ENCODE peak calls at places on chromosome 11, in eight cellular contexts. One of them, this sample, is unnamed.

GRCh38 chr11:72443016-72443415 is 8.7 kb upstream of the CLPB start:
- DNase-seq in GM12891: no peak
- DNase-seq in stomach: no peak
- DNase-seq in prostate gland: no peak
- DNase-seq in K562: no peak
- DNase-seq in HCT116: no peak
- DNase-seq in sigmoid colon: no peak
- DNase-seq in breast epithelium: no peak
- DNase-seq in this sample: no peak

GRCh38 chr11:93740802-93741093 is 547 bp downstream of the TAF1D start:
- DNase-seq in HCT116: no peak
- DNase-seq in prostate gland: peak; percentile 35
- DNase-seq in GM12891: peak; percentile 24
- DNase-seq in sigmoid colon: peak; percentile 79
- DNase-seq in breast epithelium: no peak
- DNase-seq in K562: peak; percentile 36
- DNase-seq in stomach: peak; percentile 50
- DNase-seq in this sample: no peak

GRCh38 chr11:61639816-61640443 is 40.3 kb upstream of the DAGLA start:
- DNase-seq in prostate gland: no peak
- DNase-seq in K562: no peak
- DNase-seq in stomach: no peak
- DNase-seq in sigmoid colon: no peak
- DNase-seq in breast epithelium: no peak
- DNase-seq in HCT116: no peak
- DNase-seq in GM12891: no peak
- DNase-seq in this sample: no peak

GRCh38 chr11:57251037-57251436 is 14.0 kb upstream of the APLNR start:
- DNase-seq in HCT116: no peak
- DNase-seq in GM12891: no peak
- DNase-seq in prostate gland: no peak
- DNase-seq in K562: no peak
- DNase-seq in sigmoid colon: no peak
- DNase-seq in stomach: no peak
- DNase-seq in breast epithelium: no peak
- DNase-seq in this sample: no peak

GRCh38 chr11:13997881-13998280 is 35.4 kb downstream of the SPON1 start:
- DNase-seq in prostate gland: no peak
- DNase-seq in K562: no peak
- DNase-seq in breast epithelium: no peak
- DNase-seq in sigmoid colon: no peak
- DNase-seq in HCT116: no peak
- DNase-seq in GM12891: no peak
- DNase-seq in stomach: no peak
- DNase-seq in this sample: no peak

GRCh38 chr11:75561426-75562047 is 516 bp upstream of the SERPINH1 start:
- DNase-seq in stomach: no peak
- DNase-seq in prostate gland: no peak
- DNase-seq in sigmoid colon: peak; percentile 65
- DNase-seq in GM12891: no peak
- DNase-seq in HCT116: no peak
- DNase-seq in K562: no peak
- DNase-seq in breast epithelium: no peak
- DNase-seq in this sample: no peak

GRCh38 chr11:36214976-36215687 is 74.1 kb downstream of the COMMD9 start:
- DNase-seq in GM12891: no peak
- DNase-seq in sigmoid colon: no peak
- DNase-seq in stomach: no peak
- DNase-seq in K562: no peak
- DNase-seq in prostate gland: no peak
- DNase-seq in HCT116: no peak
- DNase-seq in breast epithelium: no peak
- DNase-seq in this sample: no peak

GRCh38 chr11:46249103-46249942 is 28.1 kb upstream of the CREB3L1 start:
- DNase-seq in GM12891: no peak
- DNase-seq in stomach: no peak
- DNase-seq in HCT116: no peak
- DNase-seq in breast epithelium: no peak
- DNase-seq in K562: peak; percentile 50
- DNase-seq in sigmoid colon: no peak
- DNase-seq in prostate gland: no peak
- DNase-seq in this sample: no peak

GRCh38 chr11:86918943-86919342 is 36.3 kb downstream of the FZD4 start:
- DNase-seq in HCT116: no peak
- DNase-seq in sigmoid colon: no peak
- DNase-seq in stomach: no peak
- DNase-seq in GM12891: no peak
- DNase-seq in K562: no peak
- DNase-seq in prostate gland: no peak
- DNase-seq in breast epithelium: no peak
- DNase-seq in this sample: no peak

GRCh38 chr11:6219359-6219758 is 14.0 kb downstream of the C11orf42 start:
- DNase-seq in K562: no peak
- DNase-seq in sigmoid colon: no peak
- DNase-seq in GM12891: no peak
- DNase-seq in breast epithelium: no peak
- DNase-seq in HCT116: no peak
- DNase-seq in stomach: no peak
- DNase-seq in prostate gland: no peak
- DNase-seq in this sample: no peak

GRCh38 chr11:2990617-2991476 is 1.3 kb downstream of the NAP1L4 start:
- DNase-seq in HCT116: no peak
- DNase-seq in stomach: no peak
- DNase-seq in K562: no peak
- DNase-seq in GM12891: no peak
- DNase-seq in prostate gland: no peak
- DNase-seq in breast epithelium: no peak
- DNase-seq in sigmoid colon: no peak
- DNase-seq in this sample: no peak

GRCh38 chr11:197741-198235 is 4.9 kb downstream of the SCGB1C1 start:
- DNase-seq in GM12891: no peak
- DNase-seq in HCT116: no peak
- DNase-seq in K562: no peak
- DNase-seq in sigmoid colon: peak; percentile 63
- DNase-seq in prostate gland: no peak
- DNase-seq in stomach: peak; percentile 17
- DNase-seq in breast epithelium: no peak
- DNase-seq in this sample: no peak

GRCh38 chr11:100638648-100639047 is 48.4 kb upstream of the ARHGAP42 start:
- DNase-seq in prostate gland: no peak
- DNase-seq in K562: no peak
- DNase-seq in GM12891: no peak
- DNase-seq in sigmoid colon: no peak
- DNase-seq in stomach: no peak
- DNase-seq in breast epithelium: no peak
- DNase-seq in HCT116: no peak
- DNase-seq in this sample: no peak

GRCh38 chr11:12497431-12497830 is 120.1 kb downstream of the PARVA start:
- DNase-seq in K562: no peak
- DNase-seq in HCT116: no peak
- DNase-seq in sigmoid colon: no peak
- DNase-seq in stomach: no peak
- DNase-seq in breast epithelium: no peak
- DNase-seq in prostate gland: no peak
- DNase-seq in GM12891: no peak
- DNase-seq in this sample: no peak

GRCh38 chr11:85682330-85683305 is 3.4 kb downstream of the CCDC89 start:
- DNase-seq in prostate gland: peak; percentile 58
- DNase-seq in sigmoid colon: peak; percentile 84
- DNase-seq in HCT116: no peak
- DNase-seq in GM12891: peak; percentile 51
- DNase-seq in stomach: peak; percentile 35
- DNase-seq in K562: peak; percentile 16
- DNase-seq in breast epithelium: no peak
- DNase-seq in this sample: no peak

GRCh38 chr11:41431784-41432183 is 27.7 kb downstream of the LRRC4C start:
- DNase-seq in sigmoid colon: no peak
- DNase-seq in K562: peak; percentile 16
- DNase-seq in HCT116: no peak
- DNase-seq in GM12891: no peak
- DNase-seq in prostate gland: no peak
- DNase-seq in breast epithelium: no peak
- DNase-seq in stomach: no peak
- DNase-seq in this sample: no peak

GRCh38 chr11:111419641-111420327 is 40.7 kb upstream of the POU2AF1 start:
- DNase-seq in sigmoid colon: peak; percentile 79
- DNase-seq in stomach: peak; percentile 80
- DNase-seq in K562: no peak
- DNase-seq in GM12891: no peak
- DNase-seq in prostate gland: peak; percentile 82
- DNase-seq in HCT116: no peak
- DNase-seq in breast epithelium: no peak
- DNase-seq in this sample: no peak

GRCh38 chr11:124672531-124673215 is 866 bp downstream of the SIAE start:
- DNase-seq in K562: no peak
- DNase-seq in GM12891: no peak
- DNase-seq in sigmoid colon: no peak
- DNase-seq in prostate gland: no peak
- DNase-seq in HCT116: no peak
- DNase-seq in stomach: no peak
- DNase-seq in breast epithelium: no peak
- DNase-seq in this sample: no peak

GRCh38 chr11:27626938-27627586 is 73.2 kb downstream of the BDNF start:
- DNase-seq in stomach: no peak
- DNase-seq in GM12891: no peak
- DNase-seq in breast epithelium: no peak
- DNase-seq in sigmoid colon: no peak
- DNase-seq in prostate gland: no peak
- DNase-seq in HCT116: no peak
- DNase-seq in K562: no peak
- DNase-seq in this sample: no peak
- TF ChIP-seq POLR2AphosphoS5 in stomach: no peak
- TF ChIP-seq POLR2AphosphoS5 in GM12891: no peak
- TF ChIP-seq POLR2AphosphoS5 in breast epithelium: no peak
- TF ChIP-seq POLR2AphosphoS5 in sigmoid colon: no peak
- TF ChIP-seq POLR2AphosphoS5 in prostate gland: no peak
- TF ChIP-seq POLR2AphosphoS5 in HCT116: no peak
- TF ChIP-seq POLR2AphosphoS5 in K562: no peak
- TF ChIP-seq POLR2AphosphoS5 in this sample: no peak

GRCh38 chr11:133956650-133957633 is at the start of gene IGSF9B:
- DNase-seq in HCT116: peak; percentile 67
- DNase-seq in prostate gland: peak; percentile 90
- DNase-seq in GM12891: peak; percentile 100
- DNase-seq in K562: peak; percentile 54
- DNase-seq in stomach: peak; percentile 89
- DNase-seq in breast epithelium: peak; percentile 87
- DNase-seq in sigmoid colon: peak; percentile 94
- DNase-seq in this sample: no peak
- TF ChIP-seq POLR2A in HCT116: peak; percentile 52
- TF ChIP-seq POLR2A in prostate gland: peak; percentile 84
- TF ChIP-seq POLR2A in GM12891: no peak
- TF ChIP-seq POLR2A in K562: no peak
- TF ChIP-seq POLR2A in stomach: no peak
- TF ChIP-seq POLR2A in breast epithelium: no peak
- TF ChIP-seq POLR2A in sigmoid colon: no peak
- TF ChIP-seq POLR2A in this sample: no peak

GRCh38 chr11:19821412-19821875 is 108.8 kb downstream of the NAV2 start:
- DNase-seq in K562: no peak
- DNase-seq in sigmoid colon: no peak
- DNase-seq in stomach: no peak
- DNase-seq in GM12891: no peak
- DNase-seq in prostate gland: no peak
- DNase-seq in HCT116: no peak
- DNase-seq in breast epithelium: no peak
- DNase-seq in this sample: no peak

GRCh38 chr11:19820100-19820499 is 107.5 kb downstream of the NAV2 start:
- DNase-seq in K562: no peak
- DNase-seq in prostate gland: no peak
- DNase-seq in breast epithelium: no peak
- DNase-seq in GM12891: no peak
- DNase-seq in stomach: no peak
- DNase-seq in HCT116: no peak
- DNase-seq in sigmoid colon: no peak
- DNase-seq in this sample: no peak

GRCh38 chr11:19817870-19818269 is 105.2 kb downstream of the NAV2 start:
- DNase-seq in stomach: no peak
- DNase-seq in GM12891: no peak
- DNase-seq in HCT116: no peak
- DNase-seq in K562: no peak
- DNase-seq in prostate gland: no peak
- DNase-seq in breast epithelium: no peak
- DNase-seq in sigmoid colon: no peak
- DNase-seq in this sample: no peak

GRCh38 chr11:19817265-19817851 is 104.7 kb downstream of the NAV2 start:
- DNase-seq in prostate gland: no peak
- DNase-seq in breast epithelium: no peak
- DNase-seq in GM12891: no peak
- DNase-seq in HCT116: no peak
- DNase-seq in K562: no peak
- DNase-seq in sigmoid colon: no peak
- DNase-seq in stomach: peak; percentile 60
- DNase-seq in this sample: no peak

DNA sequence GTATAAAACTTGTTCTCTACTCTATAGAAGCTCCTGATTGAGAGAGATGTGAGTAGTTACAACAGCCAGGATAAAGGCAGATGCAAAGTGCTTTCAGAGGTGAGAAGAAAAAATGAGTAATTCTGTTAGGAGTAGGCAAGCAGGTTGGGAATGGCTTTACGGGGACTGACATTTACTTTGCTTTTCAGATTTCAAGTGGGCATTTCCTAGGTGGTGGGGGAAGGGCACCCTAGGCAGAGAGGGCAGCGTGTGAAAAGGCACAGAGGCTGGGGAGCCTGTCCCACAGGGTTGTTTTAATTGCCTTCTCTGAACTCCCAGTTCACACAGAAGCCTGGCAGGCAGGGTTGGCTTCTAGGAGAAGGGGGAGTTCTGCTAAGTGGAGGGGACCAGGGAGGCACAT is 106.5 kb downstream of the NAV2 start:
- DNase-seq in sigmoid colon: no peak
- DNase-seq in GM12891: no peak
- DNase-seq in prostate gland: no peak
- DNase-seq in breast epithelium: no peak
- DNase-seq in HCT116: no peak
- DNase-seq in stomach: no peak
- DNase-seq in K562: no peak
- DNase-seq in this sample: no peak
- TF ChIP-seq POLR2AphosphoS5 in sigmoid colon: no peak
- TF ChIP-seq POLR2AphosphoS5 in GM12891: no peak
- TF ChIP-seq POLR2AphosphoS5 in prostate gland: no peak
- TF ChIP-seq POLR2AphosphoS5 in breast epithelium: no peak
- TF ChIP-seq POLR2AphosphoS5 in HCT116: no peak
- TF ChIP-seq POLR2AphosphoS5 in stomach: no peak
- TF ChIP-seq POLR2AphosphoS5 in K562: no peak
- TF ChIP-seq POLR2AphosphoS5 in this sample: no peak

DNA sequence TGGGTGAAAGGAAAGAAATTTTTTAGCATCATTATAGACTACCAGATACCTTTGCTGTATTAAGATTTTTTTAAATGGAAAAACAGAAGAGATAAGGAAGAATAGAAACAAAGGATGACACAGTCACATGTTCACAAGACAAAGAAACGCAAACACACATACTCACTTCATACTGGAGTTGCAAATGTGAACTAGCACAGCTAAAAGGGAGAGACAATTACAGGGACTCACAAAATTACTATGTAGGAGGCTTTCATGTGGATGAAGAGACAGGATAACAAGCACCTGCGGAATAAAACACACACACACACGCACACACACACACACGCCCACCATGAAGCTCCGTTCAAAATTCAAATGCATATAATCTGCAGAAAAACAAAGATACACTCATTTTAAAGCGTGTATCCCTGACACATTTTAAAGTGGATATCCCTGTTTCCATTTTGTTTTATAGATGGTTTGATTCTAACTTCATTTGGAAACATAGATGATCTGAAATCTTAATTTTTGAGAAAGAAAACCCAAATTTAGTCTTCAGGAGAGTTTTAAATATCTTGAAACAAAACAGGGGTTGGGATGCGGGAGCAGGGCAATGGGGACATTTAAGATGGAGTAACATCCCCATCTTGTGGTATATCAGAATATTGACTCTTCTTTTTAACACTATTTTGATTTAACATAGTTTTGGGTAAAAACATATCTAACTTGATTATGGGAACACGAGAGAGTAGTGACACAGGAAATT is 36.7 kb downstream of the JRKL start:
- DNase-seq in K562: peak; percentile 41
- DNase-seq in breast epithelium: no peak
- DNase-seq in HCT116: peak; percentile 19
- DNase-seq in GM12891: no peak
- DNase-seq in prostate gland: no peak
- DNase-seq in sigmoid colon: no peak
- DNase-seq in stomach: no peak
- DNase-seq in this sample: no peak
- TF ChIP-seq POLR2A in K562: no peak
- TF ChIP-seq POLR2A in breast epithelium: no peak
- TF ChIP-seq POLR2A in HCT116: no peak
- TF ChIP-seq POLR2A in GM12891: no peak
- TF ChIP-seq POLR2A in prostate gland: no peak
- TF ChIP-seq POLR2A in sigmoid colon: no peak
- TF ChIP-seq POLR2A in stomach: no peak
- TF ChIP-seq POLR2A in this sample: no peak

This sample was measured in esophagus muscularis mucosa.